ENCODE peak calls at places on chromosomes 3 and 15, in nine cellular contexts. One of them, this sample, is unnamed.

GRCh38 chr15:100109486-100110035 is 232.2 kb downstream of the ADAMTS17 start:
- DNase-seq in left ventricle myocardium inferior: no peak
- DNase-seq in pancreas: no peak
- DNase-seq in fibroblast of lung: no peak
- DNase-seq in thoracic aorta: no peak
- DNase-seq in psoas muscle: no peak
- DNase-seq in GM23338: no peak
- DNase-seq in stomach: no peak
- DNase-seq in neuronal stem cell: no peak
- DNase-seq in this sample: no peak

GRCh38 chr3:126472277-126473006 is 3.2 kb downstream of the ZXDC start:
- DNase-seq in thoracic aorta: peak; percentile 68
- DNase-seq in pancreas: peak; percentile 63
- DNase-seq in stomach: peak; percentile 71
- DNase-seq in psoas muscle: peak; percentile 92
- DNase-seq in neuronal stem cell: no peak
- DNase-seq in fibroblast of lung: peak; percentile 81
- DNase-seq in left ventricle myocardium inferior: peak; percentile 39
- DNase-seq in GM23338: no peak
- DNase-seq in this sample: peak; percentile 80

GRCh38 chr15:25737218-25737643 is 125.9 kb downstream of the ATP10A start:
- DNase-seq in GM23338: no peak
- DNase-seq in fibroblast of lung: peak; percentile 56
- DNase-seq in pancreas: no peak
- DNase-seq in psoas muscle: no peak
- DNase-seq in left ventricle myocardium inferior: peak; percentile 62
- DNase-seq in stomach: no peak
- DNase-seq in neuronal stem cell: no peak
- DNase-seq in thoracic aorta: no peak
- DNase-seq in this sample: no peak

GRCh38 chr3:52268036-52268435 is 10.4 kb downstream of the WDR82 start:
- DNase-seq in GM23338: no peak
- DNase-seq in thoracic aorta: no peak
- DNase-seq in pancreas: no peak
- DNase-seq in neuronal stem cell: no peak
- DNase-seq in fibroblast of lung: no peak
- DNase-seq in left ventricle myocardium inferior: no peak
- DNase-seq in stomach: no peak
- DNase-seq in psoas muscle: no peak
- DNase-seq in this sample: no peak

GRCh38 chr3:122349171-122349570 is 24.1 kb downstream of the CSTA start:
- DNase-seq in psoas muscle: no peak
- DNase-seq in GM23338: no peak
- DNase-seq in pancreas: no peak
- DNase-seq in left ventricle myocardium inferior: no peak
- DNase-seq in neuronal stem cell: no peak
- DNase-seq in thoracic aorta: no peak
- DNase-seq in fibroblast of lung: no peak
- DNase-seq in stomach: no peak
- DNase-seq in this sample: no peak

GRCh38 chr15:92468987-92469386 is 75.3 kb downstream of the ST8SIA2 start:
- DNase-seq in neuronal stem cell: no peak
- DNase-seq in GM23338: no peak
- DNase-seq in psoas muscle: no peak
- DNase-seq in left ventricle myocardium inferior: no peak
- DNase-seq in thoracic aorta: no peak
- DNase-seq in stomach: no peak
- DNase-seq in fibroblast of lung: no peak
- DNase-seq in pancreas: no peak
- DNase-seq in this sample: no peak

GRCh38 chr3:155548194-155548593 is 196.7 kb downstream of the PLCH1 start:
- DNase-seq in pancreas: no peak
- DNase-seq in GM23338: peak; percentile 8
- DNase-seq in neuronal stem cell: no peak
- DNase-seq in stomach: no peak
- DNase-seq in thoracic aorta: no peak
- DNase-seq in fibroblast of lung: no peak
- DNase-seq in psoas muscle: no peak
- DNase-seq in left ventricle myocardium inferior: no peak
- DNase-seq in this sample: no peak

GRCh38 chr3:150447084-150447483 is 39.0 kb downstream of the TSC22D2 start:
- DNase-seq in left ventricle myocardium inferior: no peak
- DNase-seq in neuronal stem cell: no peak
- DNase-seq in stomach: no peak
- DNase-seq in GM23338: no peak
- DNase-seq in pancreas: no peak
- DNase-seq in fibroblast of lung: no peak
- DNase-seq in thoracic aorta: no peak
- DNase-seq in psoas muscle: no peak
- DNase-seq in this sample: no peak

GRCh38 chr15:34583399-34584320 is at the start of gene GOLGA8B:
- DNase-seq in GM23338: peak; percentile 86
- DNase-seq in thoracic aorta: no peak
- DNase-seq in neuronal stem cell: peak; percentile 76
- DNase-seq in fibroblast of lung: peak; percentile 55
- DNase-seq in pancreas: peak; percentile 95
- DNase-seq in left ventricle myocardium inferior: peak; percentile 59
- DNase-seq in psoas muscle: peak; percentile 78
- DNase-seq in stomach: peak; percentile 81
- DNase-seq in this sample: peak; percentile 68

GRCh38 chr3:98246142-98246541 is 17.9 kb upstream of the OR5H6 start:
- DNase-seq in GM23338: no peak
- DNase-seq in left ventricle myocardium inferior: no peak
- DNase-seq in fibroblast of lung: no peak
- DNase-seq in stomach: no peak
- DNase-seq in thoracic aorta: no peak
- DNase-seq in psoas muscle: no peak
- DNase-seq in neuronal stem cell: no peak
- DNase-seq in pancreas: no peak
- DNase-seq in this sample: no peak

GRCh38 chr3:156898296-156898880 is 72.2 kb downstream of the LEKR1 start:
- DNase-seq in GM23338: no peak
- DNase-seq in fibroblast of lung: no peak
- DNase-seq in left ventricle myocardium inferior: no peak
- DNase-seq in stomach: no peak
- DNase-seq in neuronal stem cell: no peak
- DNase-seq in thoracic aorta: no peak
- DNase-seq in psoas muscle: no peak
- DNase-seq in pancreas: no peak
- DNase-seq in this sample: no peak

GRCh38 chr3:41997702-41998551 is 36.0 kb upstream of the ULK4 start:
- DNase-seq in stomach: no peak
- DNase-seq in thoracic aorta: no peak
- DNase-seq in fibroblast of lung: peak; percentile 15
- DNase-seq in left ventricle myocardium inferior: no peak
- DNase-seq in pancreas: no peak
- DNase-seq in GM23338: peak; percentile 74
- DNase-seq in psoas muscle: no peak
- DNase-seq in neuronal stem cell: no peak
- DNase-seq in this sample: no peak

GRCh38 chr15:68316061-68316804 is 38.7 kb downstream of the FEM1B start:
- DNase-seq in neuronal stem cell: no peak
- DNase-seq in pancreas: no peak
- DNase-seq in psoas muscle: no peak
- DNase-seq in thoracic aorta: no peak
- DNase-seq in left ventricle myocardium inferior: no peak
- DNase-seq in fibroblast of lung: no peak
- DNase-seq in GM23338: peak; percentile 74
- DNase-seq in stomach: peak; percentile 26
- DNase-seq in this sample: no peak

GRCh38 chr15:93196136-93196670 is 107.2 kb upstream of the RGMA start:
- DNase-seq in neuronal stem cell: no peak
- DNase-seq in psoas muscle: no peak
- DNase-seq in GM23338: no peak
- DNase-seq in fibroblast of lung: no peak
- DNase-seq in pancreas: no peak
- DNase-seq in left ventricle myocardium inferior: no peak
- DNase-seq in stomach: no peak
- DNase-seq in thoracic aorta: no peak
- DNase-seq in this sample: no peak

DNA sequence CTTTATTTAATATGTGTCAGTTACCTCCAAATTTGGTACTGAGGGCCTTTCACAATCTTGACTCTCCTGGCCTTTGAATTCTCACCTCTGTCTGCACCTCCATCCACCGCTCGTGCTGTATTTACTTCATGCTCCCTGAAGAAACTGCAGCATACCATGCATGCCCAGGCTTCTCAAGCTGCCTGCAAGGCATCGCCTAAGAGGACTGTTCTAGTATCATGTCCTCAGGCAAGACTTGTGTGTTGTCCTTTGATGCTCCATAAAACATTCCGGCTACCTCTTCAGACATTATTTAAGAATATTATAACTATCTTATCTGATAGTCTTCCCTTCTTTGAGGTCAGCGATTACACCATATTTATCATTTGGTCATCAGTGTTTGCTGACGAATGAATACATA is 682.5 kb downstream of the NR2F2 start:
- DNase-seq in stomach: no peak
- DNase-seq in psoas muscle: no peak
- DNase-seq in thoracic aorta: no peak
- DNase-seq in fibroblast of lung: no peak
- DNase-seq in pancreas: no peak
- DNase-seq in left ventricle myocardium inferior: no peak
- DNase-seq in GM23338: peak; percentile 11
- DNase-seq in neuronal stem cell: no peak
- DNase-seq in this sample: no peak
- H3K4me3 ChIP-seq in stomach: no peak overlapping the region
- H3K4me3 ChIP-seq in psoas muscle: no peak overlapping the region
- H3K4me3 ChIP-seq in thoracic aorta: no peak overlapping the region
- H3K4me3 ChIP-seq in fibroblast of lung: no peak overlapping the region
- H3K4me3 ChIP-seq in pancreas: no peak overlapping the region
- H3K4me3 ChIP-seq in left ventricle myocardium inferior: no peak overlapping the region
- H3K4me3 ChIP-seq in GM23338: no peak overlapping the region
- H3K4me3 ChIP-seq in neuronal stem cell: no peak overlapping the region
- H3K4me3 ChIP-seq in this sample: no peak overlapping the region

GRCh38 chr3:110352841-110353595 is 718.6 kb upstream of the NECTIN3 start:
- DNase-seq in left ventricle myocardium inferior: no peak
- DNase-seq in thoracic aorta: no peak
- DNase-seq in fibroblast of lung: peak; percentile 63
- DNase-seq in psoas muscle: no peak
- DNase-seq in GM23338: no peak
- DNase-seq in neuronal stem cell: no peak
- DNase-seq in pancreas: no peak
- DNase-seq in stomach: no peak
- DNase-seq in this sample: no peak
- H3K27ac ChIP-seq in left ventricle myocardium inferior: no peak overlapping the region
- H3K27ac ChIP-seq in thoracic aorta: no peak overlapping the region
- H3K27ac ChIP-seq in fibroblast of lung: no peak overlapping the region
- H3K27ac ChIP-seq in psoas muscle: no peak overlapping the region
- H3K27ac ChIP-seq in GM23338: no peak overlapping the region
- H3K27ac ChIP-seq in neuronal stem cell: no peak overlapping the region
- H3K27ac ChIP-seq in pancreas: no peak overlapping the region
- H3K27ac ChIP-seq in stomach: no peak overlapping the region
- H3K27ac ChIP-seq in this sample: no peak overlapping the region

GRCh38 chr15:42499888-42500609 is 4.6 kb downstream of the SNAP23 start:
- DNase-seq in stomach: no peak
- DNase-seq in psoas muscle: no peak
- DNase-seq in thoracic aorta: no peak
- DNase-seq in pancreas: no peak
- DNase-seq in fibroblast of lung: no peak
- DNase-seq in neuronal stem cell: no peak
- DNase-seq in left ventricle myocardium inferior: no peak
- DNase-seq in GM23338: peak; percentile 25
- DNase-seq in this sample: no peak

GRCh38 chr15:42502472-42502871 is 7.0 kb downstream of the SNAP23 start:
- DNase-seq in left ventricle myocardium inferior: no peak
- DNase-seq in psoas muscle: no peak
- DNase-seq in thoracic aorta: no peak
- DNase-seq in fibroblast of lung: no peak
- DNase-seq in GM23338: no peak
- DNase-seq in stomach: no peak
- DNase-seq in pancreas: no peak
- DNase-seq in neuronal stem cell: no peak
- DNase-seq in this sample: no peak

GRCh38 chr15:42494998-42495360 is 455 bp upstream of the SNAP23 start:
- DNase-seq in fibroblast of lung: peak; percentile 63
- DNase-seq in neuronal stem cell: peak; percentile 2
- DNase-seq in GM23338: peak; percentile 36
- DNase-seq in left ventricle myocardium inferior: no peak
- DNase-seq in stomach: peak; percentile 47
- DNase-seq in thoracic aorta: no peak
- DNase-seq in psoas muscle: no peak
- DNase-seq in pancreas: no peak
- DNase-seq in this sample: peak; percentile 73

GRCh38 chr15:42495361-42496212 is at the start of gene SNAP23:
- DNase-seq in pancreas: peak; percentile 97
- DNase-seq in fibroblast of lung: peak; percentile 94
- DNase-seq in thoracic aorta: peak; percentile 80
- DNase-seq in neuronal stem cell: peak; percentile 85
- DNase-seq in GM23338: peak; percentile 95
- DNase-seq in stomach: peak; percentile 96
- DNase-seq in psoas muscle: peak; percentile 96
- DNase-seq in left ventricle myocardium inferior: peak; percentile 93
- DNase-seq in this sample: peak; percentile 96

DNA sequence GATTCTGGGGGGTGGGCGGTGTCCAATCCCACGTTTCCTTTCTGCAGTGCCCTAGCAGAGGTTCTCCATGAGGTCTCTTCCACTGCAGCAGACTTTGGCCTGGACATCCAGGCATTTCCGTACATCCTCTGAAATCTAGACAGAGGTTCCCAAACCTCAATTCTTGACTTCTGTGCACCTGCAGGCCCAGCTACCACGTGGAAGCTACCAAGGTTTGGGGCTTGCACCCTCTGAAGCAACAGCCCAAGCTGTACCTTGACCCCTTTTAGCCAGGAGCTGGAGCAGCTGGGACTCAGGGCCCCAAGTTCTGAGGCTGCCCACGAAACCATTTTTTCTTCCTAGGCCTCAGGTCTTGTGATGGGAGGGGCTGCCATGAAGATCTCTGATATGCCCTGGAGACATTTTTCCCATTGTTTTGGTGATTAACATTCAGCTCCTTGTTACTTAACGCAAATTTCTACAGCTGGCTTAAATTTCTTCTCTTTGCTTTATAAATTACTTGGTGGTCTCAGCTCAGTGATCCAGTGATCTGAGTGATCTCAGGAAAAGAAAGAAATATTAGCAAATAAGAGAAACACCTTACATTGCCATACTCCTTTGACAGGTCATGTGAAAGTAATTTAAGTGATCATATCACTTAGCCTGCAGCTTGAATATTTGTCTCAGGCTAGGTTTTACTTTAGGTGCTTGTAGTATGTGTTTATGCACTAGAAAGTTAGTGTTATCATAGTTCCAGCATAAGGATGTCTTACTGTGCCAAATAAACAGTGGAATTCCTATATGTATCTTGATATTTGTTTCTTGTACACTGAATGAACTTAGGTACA is 3.0 kb downstream of the SNAP23 start:
- DNase-seq in pancreas: no peak
- DNase-seq in psoas muscle: no peak
- DNase-seq in fibroblast of lung: no peak
- DNase-seq in thoracic aorta: no peak
- DNase-seq in neuronal stem cell: no peak
- DNase-seq in GM23338: no peak
- DNase-seq in left ventricle myocardium inferior: no peak
- DNase-seq in stomach: no peak
- DNase-seq in this sample: no peak
- H3K4me1 ChIP-seq in pancreas: no peaks in the 10 kb centered on the region
- H3K4me1 ChIP-seq in psoas muscle: peaks cover 35% of the 10 kb centered on the region
- H3K4me1 ChIP-seq in fibroblast of lung: peaks cover 9% of the 10 kb centered on the region
- H3K4me1 ChIP-seq in thoracic aorta: peaks cover 61% of the 10 kb centered on the region
- H3K4me1 ChIP-seq in neuronal stem cell: peaks cover 2% of the 10 kb centered on the region
- H3K4me1 ChIP-seq in GM23338: peaks cover 40% of the 10 kb centered on the region
- H3K4me1 ChIP-seq in left ventricle myocardium inferior: peaks cover 88% of the 10 kb centered on the region
- H3K4me1 ChIP-seq in stomach: peaks cover 62% of the 10 kb centered on the region
- H3K4me1 ChIP-seq in this sample: peaks cover 2% of the 10 kb centered on the region

GRCh38 chr3:170058127-170058526 is 20.3 kb downstream of the GPR160 start:
- DNase-seq in stomach: no peak
- DNase-seq in thoracic aorta: no peak
- DNase-seq in psoas muscle: no peak
- DNase-seq in left ventricle myocardium inferior: no peak
- DNase-seq in fibroblast of lung: no peak
- DNase-seq in GM23338: no peak
- DNase-seq in neuronal stem cell: no peak
- DNase-seq in pancreas: no peak
- DNase-seq in this sample: no peak
- H3K4me3 ChIP-seq in stomach: no peak overlapping the region
- H3K4me3 ChIP-seq in thoracic aorta: no peak overlapping the region
- H3K4me3 ChIP-seq in psoas muscle: no peak overlapping the region
- H3K4me3 ChIP-seq in left ventricle myocardium inferior: no peak overlapping the region
- H3K4me3 ChIP-seq in fibroblast of lung: no peak overlapping the region
- H3K4me3 ChIP-seq in GM23338: no peak overlapping the region
- H3K4me3 ChIP-seq in neuronal stem cell: no peak overlapping the region
- H3K4me3 ChIP-seq in pancreas: no peak overlapping the region
- H3K4me3 ChIP-seq in this sample: no peak overlapping the region